ENCODE peak calls at places on chromosome 12, in eight cellular contexts. J is neural progenitor cell, O is A549, U is testis, M is Panc1, Q is IMR-90, C is SJCRH30, R is endodermal cell. X is an unnamed sample.

GRCh38 chr12:121300083-121300819 is 3.7 kb upstream of the CAMKK2 start:
- DNase-seq in R (peak; percentile 27), O (no peak), Q (no peak), J (no peak), U (no peak), M (no peak), C (no peak), X (no peak)

GRCh38 chr12:91204416-91204815 is 21.8 kb upstream of the DCN start:
- DNase-seq in O (no peak), U (no peak), M (no peak), C (no peak), Q (peak; percentile 51), R (no peak), J (no peak), X (no peak)

GRCh38 chr12:50790081-50790480 is 26.2 kb downstream of the ATF1 start:
- DNase-seq in C (no peak), J (no peak), U (no peak), M (no peak), R (no peak), O (no peak), Q (no peak), X (no peak)

GRCh38 chr12:116562090-116562489 is 2.9 kb downstream of the MAP1LC3B2 start:
- DNase-seq in U (no peak), O (no peak), Q (no peak), J (no peak), R (no peak), C (no peak), M (no peak), X (no peak)

GRCh38 chr12:42361909-42362706 is 36.1 kb downstream of the PPHLN1 start:
- DNase-seq in O (no peak), U (no peak), R (no peak), M (no peak), C (no peak), J (no peak), Q (peak; percentile 4), X (no peak)

GRCh38 chr12:71282020-71282419 is 124.2 kb upstream of the TSPAN8 start:
- DNase-seq in U (no peak), J (peak; percentile 36), M (no peak), O (no peak), C (no peak), R (peak; percentile 82), Q (no peak), X (no peak)

GRCh38 chr12:113159937-113160336 is 10.4 kb downstream of the CFAP73 start:
- DNase-seq in O (no peak), J (no peak), U (no peak), M (no peak), Q (no peak), C (no peak), R (no peak), X (no peak)

GRCh38 chr12:130226771-130227170 is 64.5 kb downstream of the FZD10 start:
- DNase-seq in O (no peak), M (no peak), R (peak; percentile 15), Q (no peak), J (no peak), U (no peak), C (no peak), X (no peak)

GRCh38 chr12:8697120-8697475 is 693 bp upstream of the RIMKLB start:
- DNase-seq in R (no peak), Q (peak; percentile 27), C (no peak), M (no peak), J (peak; percentile 70), U (peak; percentile 56), O (no peak), X (no peak)

GRCh38 chr12:131253376-131254026 is 299.8 kb downstream of the ADGRD1 start:
- DNase-seq in M (no peak), O (no peak), J (no peak), R (no peak), U (no peak), Q (no peak), C (no peak), X (no peak)

GRCh38 chr12:2112401-2112800 is 59.6 kb downstream of the CACNA1C start:
- DNase-seq in J (no peak), M (no peak), Q (no peak), C (no peak), U (no peak), O (no peak), R (no peak), X (no peak)

GRCh38 chr12:42605685-42606084 is 16.1 kb upstream of the PRICKLE1 start:
- DNase-seq in U (no peak), C (no peak), J (no peak), O (no peak), Q (no peak), R (no peak), M (no peak), X (no peak)

GRCh38 chr12:76316468-76316867 is 31.7 kb downstream of the BBS10 start:
- DNase-seq in M (no peak), J (no peak), O (no peak), U (no peak), Q (no peak), C (no peak), R (peak; percentile 20), X (no peak)

GRCh38 chr12:122203301-122203967 is at the start of gene B3GNT4:
- DNase-seq in R (peak; percentile 93), M (no peak), J (peak; percentile 79), Q (peak; percentile 26), O (peak; percentile 71), U (peak; percentile 76), C (peak; percentile 50), X (peak; percentile 81)

GRCh38 chr12:40049268-40049667 is 56.6 kb downstream of the SLC2A13 start:
- DNase-seq in O (no peak), C (no peak), Q (no peak), M (no peak), J (no peak), U (no peak), R (no peak), X (no peak)

DNA sequence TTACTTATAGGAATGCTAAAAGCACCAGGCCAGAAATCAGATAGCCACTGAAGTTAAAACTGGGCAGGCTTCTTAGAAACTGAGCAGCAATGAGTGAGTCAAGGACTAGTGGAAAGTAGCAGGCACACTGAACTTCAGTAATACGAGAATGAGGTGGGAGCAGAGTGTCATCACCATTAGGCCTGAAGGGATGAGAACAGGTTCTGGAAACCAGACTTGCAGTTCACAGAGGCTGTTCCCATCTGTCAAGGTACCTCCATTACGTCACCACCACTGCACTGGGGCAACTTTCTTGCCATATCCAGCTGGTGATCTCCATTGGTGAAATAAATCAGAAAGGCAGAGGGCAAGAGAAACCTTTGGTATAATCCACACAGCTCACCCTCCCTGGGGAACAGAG is 15.6 kb downstream of the ZNF10 start:
- DNase-seq in R (no peak), U (no peak), C (no peak), J (no peak), Q (no peak), M (no peak), O (no peak), X (no peak)
- H3K9me3 ChIP-seq in R (peaks cover 93% of the 10 kb centered on the region), U (no peaks in the 10 kb centered on the region), C (no peaks in the 10 kb centered on the region), J (peaks cover 39% of the 10 kb centered on the region), Q (peaks cover 31% of the 10 kb centered on the region), M (peaks cover 47% of the 10 kb centered on the region), O (peaks cover 76% of the 10 kb centered on the region), X (no peaks in the 10 kb centered on the region)

DNA sequence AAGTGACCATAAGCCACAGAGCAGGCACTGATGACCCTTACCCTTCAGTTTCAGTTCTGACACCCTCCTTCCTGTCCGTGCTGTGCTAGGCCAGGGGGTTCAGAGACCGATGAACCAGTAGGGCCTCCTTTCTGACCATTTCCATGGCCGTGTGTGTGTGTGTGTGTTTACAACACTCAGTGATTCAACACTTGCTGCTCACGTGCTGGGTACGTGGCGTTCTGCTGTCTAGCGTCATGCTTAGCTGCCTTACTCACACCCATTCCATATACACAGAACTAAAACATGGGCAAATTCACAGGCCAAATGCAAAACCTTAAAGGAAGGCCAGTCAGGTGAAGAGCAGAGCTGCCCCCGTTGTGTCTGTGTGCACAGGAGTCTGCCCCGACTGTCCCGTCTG is 67.5 kb downstream of the DNAH10 start:
- DNase-seq in C (no peak), O (no peak), Q (peak; percentile 8), U (no peak), R (no peak), J (no peak), M (no peak), X (no peak)
- H3K9me3 ChIP-seq in C (peaks cover 12% of the 10 kb centered on the region), O (peaks cover 25% of the 10 kb centered on the region), Q (peaks cover 14% of the 10 kb centered on the region), U (no peaks in the 10 kb centered on the region), R (peaks cover 16% of the 10 kb centered on the region), J (peaks cover 7% of the 10 kb centered on the region), M (peaks cover 4% of the 10 kb centered on the region), X (no peaks in the 10 kb centered on the region)

GRCh38 chr12:133190176-133190575 is 8.9 kb downstream of the ZNF268 start:
- DNase-seq in C (no peak), U (no peak), O (no peak), M (no peak), Q (no peak), J (no peak), R (no peak), X (no peak)
- H3K9me3 ChIP-seq in C (peaks cover 7% of the 10 kb centered on the region), U (no peaks in the 10 kb centered on the region), O (peaks cover 98% of the 10 kb centered on the region), M (peaks cover 73% of the 10 kb centered on the region), Q (peaks cover 79% of the 10 kb centered on the region), J (peaks cover 47% of the 10 kb centered on the region), R (peaks cover 100% of the 10 kb centered on the region), X (no peaks in the 10 kb centered on the region)

GRCh38 chr12:14214495-14214894 is 151.0 kb upstream of the ATF7IP start:
- DNase-seq in Q (no peak), R (no peak), J (no peak), U (no peak), M (no peak), O (no peak), C (no peak), X (no peak)

GRCh38 chr12:14211829-14212455 is 153.5 kb upstream of the ATF7IP start:
- DNase-seq in R (no peak), M (no peak), J (peak; percentile 64), C (no peak), Q (no peak), O (no peak), U (no peak), X (no peak)

GRCh38 chr12:14219156-14219555 is 146.3 kb upstream of the ATF7IP start:
- DNase-seq in Q (no peak), J (no peak), O (no peak), R (no peak), U (no peak), C (no peak), M (no peak), X (no peak)

GRCh38 chr12:14213542-14213941 is 151.9 kb upstream of the ATF7IP start:
- DNase-seq in M (no peak), O (no peak), R (peak; percentile 56), C (peak; percentile 37), U (no peak), J (peak; percentile 26), Q (no peak), X (no peak)

DNA sequence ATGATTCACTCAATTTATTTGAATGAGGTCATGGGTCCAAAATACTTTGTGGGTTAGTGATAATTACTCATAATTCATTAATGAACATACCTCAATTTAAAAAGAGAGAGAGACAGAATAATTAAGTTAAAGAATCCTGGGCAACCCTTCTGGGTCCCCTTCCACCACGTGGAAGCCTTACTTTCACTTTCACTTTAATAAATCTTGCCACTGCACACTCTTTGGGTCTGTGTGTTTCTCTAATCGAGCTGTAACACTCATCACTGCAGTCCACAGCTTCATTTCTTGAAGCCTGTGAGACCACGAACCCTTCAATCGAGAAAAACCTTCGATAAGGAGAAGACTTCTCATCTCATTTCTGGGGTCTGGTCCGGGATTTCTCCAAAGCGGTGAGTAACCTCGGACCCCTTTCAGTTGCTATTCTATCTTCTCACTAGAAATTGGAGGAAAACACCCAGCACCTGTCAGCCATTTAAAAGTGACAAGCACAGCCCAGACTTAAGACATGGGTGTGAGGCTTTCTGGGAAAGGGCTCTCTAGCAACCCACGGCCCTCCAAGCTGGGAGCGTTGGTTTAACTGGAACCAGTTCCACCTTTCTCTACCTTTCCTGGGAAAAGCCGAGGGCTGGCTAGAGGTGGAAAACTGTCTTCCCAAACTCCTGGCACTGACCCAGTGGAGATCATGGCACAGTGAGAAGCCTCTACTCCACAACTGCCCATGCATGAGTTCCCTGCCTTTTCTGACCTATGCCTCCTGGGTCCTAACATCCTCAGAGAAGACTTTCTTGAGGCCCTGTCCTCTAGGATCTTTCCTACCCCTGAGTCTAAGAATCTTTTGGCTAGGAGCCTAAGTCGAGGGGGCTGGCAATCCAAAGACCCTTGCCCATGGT is 148.8 kb upstream of the ATF7IP start:
- DNase-seq in C (no peak), J (no peak), O (no peak), U (no peak), Q (peak; percentile 17), R (no peak), M (no peak), X (no peak)
- H3K9me3 ChIP-seq in C (no peaks in the 10 kb centered on the region), J (no peaks in the 10 kb centered on the region), O (peaks cover 4% of the 10 kb centered on the region), U (no peaks in the 10 kb centered on the region), Q (no peaks in the 10 kb centered on the region), R (no peaks in the 10 kb centered on the region), M (no peaks in the 10 kb centered on the region), X (no peaks in the 10 kb centered on the region)

X was measured in Peyer's patch.